ENCODE peak calls at places on chromosomes 4 and X, in four cellular contexts. One of them, this sample, is unnamed.

GRCh38 chr4:127708985-127709384 is 21.2 kb upstream of the SLC25A31 start:
- DNase-seq in HCT116: peak
- DNase-seq in HepG2: peak
- DNase-seq in K562: no peak
- DNase-seq in this sample: no peak

GRCh38 chr4:5420266-5420665 is 288.1 kb downstream of the EVC2 start:
- DNase-seq in HepG2: no peak
- DNase-seq in K562: no peak
- DNase-seq in HCT116: no peak
- DNase-seq in this sample: no peak

GRCh38 chr4:146389561-146389960 is 132.2 kb downstream of the SLC10A7 start:
- DNase-seq in K562: no peak
- DNase-seq in HepG2: no peak
- DNase-seq in HCT116: no peak
- DNase-seq in this sample: no peak

GRCh38 chrX:151552721-151553120 is 10.8 kb upstream of the PASD1 start:
- DNase-seq in K562: no peak
- DNase-seq in HCT116: no peak
- DNase-seq in HepG2: no peak
- DNase-seq in this sample: no peak

GRCh38 chr4:1808851-1809753 is 16.0 kb downstream of the FGFR3 start:
- DNase-seq in HCT116: no peak
- DNase-seq in HepG2: no peak
- DNase-seq in K562: no peak
- DNase-seq in this sample: no peak

GRCh38 chr4:146224331-146224966 is 10.1 kb downstream of the REELD1 start:
- DNase-seq in HCT116: no peak
- DNase-seq in HepG2: no peak
- DNase-seq in K562: no peak
- DNase-seq in this sample: no peak

GRCh38 chr4:105714071-105714521 is 5.5 kb downstream of the GSTCD start:
- DNase-seq in HCT116: no peak
- DNase-seq in HepG2: no peak
- DNase-seq in K562: no peak
- DNase-seq in this sample: no peak

GRCh38 chrX:16559206-16559619 is 90.7 kb upstream of the S100G start:
- DNase-seq in HCT116: no peak
- DNase-seq in HepG2: no peak
- DNase-seq in K562: no peak
- DNase-seq in this sample: no peak

GRCh38 chr4:102169345-102169744 is 175.9 kb downstream of the SLC39A8 start:
- DNase-seq in HepG2: no peak
- DNase-seq in K562: no peak
- DNase-seq in HCT116: no peak
- DNase-seq in this sample: peak

GRCh38 chrX:80223922-80224579 is 196.2 kb upstream of the TENT5D start:
- DNase-seq in HCT116: no peak
- DNase-seq in K562: no peak
- DNase-seq in HepG2: no peak
- DNase-seq in this sample: peak

GRCh38 chr4:38308728-38309315 is 348.6 kb downstream of the PTTG2 start:
- DNase-seq in K562: no peak
- DNase-seq in HCT116: no peak
- DNase-seq in HepG2: no peak
- DNase-seq in this sample: no peak

GRCh38 chrX:52346462-52347165 is 22.2 kb upstream of the XAGE2 start:
- DNase-seq in HepG2: no peak
- DNase-seq in HCT116: peak
- DNase-seq in K562: peak
- DNase-seq in this sample: no peak

GRCh38 chrX:38881727-38882126 is 80.5 kb downstream of the MID1IP1 start:
- DNase-seq in HepG2: no peak
- DNase-seq in HCT116: no peak
- DNase-seq in K562: no peak
- DNase-seq in this sample: no peak

GRCh38 chrX:136650811-136651210 is 2.9 kb downstream of the CD40LG start:
- DNase-seq in HepG2: no peak
- DNase-seq in HCT116: no peak
- DNase-seq in K562: no peak
- DNase-seq in this sample: no peak

GRCh38 chr4:185567828-185568442 is 32.6 kb upstream of the PDLIM3 start:
- DNase-seq in HCT116: no peak
- DNase-seq in HepG2: peak
- DNase-seq in K562: no peak
- DNase-seq in this sample: no peak

GRCh38 chrX:133335027-133335426 is 80.3 kb downstream of the GPC4 start:
- DNase-seq in HepG2: no peak
- DNase-seq in HCT116: no peak
- DNase-seq in K562: peak
- DNase-seq in this sample: peak

GRCh38 chr4:174120446-174121142 is 162.9 kb downstream of the FBXO8 start:
- DNase-seq in HCT116: peak
- DNase-seq in HepG2: peak
- DNase-seq in K562: peak
- DNase-seq in this sample: peak

GRCh38 chrX:137166591-137166990 is 132.8 kb upstream of the GPR101 start:
- DNase-seq in K562: peak
- DNase-seq in HCT116: no peak
- DNase-seq in HepG2: no peak
- DNase-seq in this sample: peak

GRCh38 chr4:86558799-86559198 is 35.3 kb upstream of the PTPN13 start:
- DNase-seq in HCT116: no peak
- DNase-seq in HepG2: no peak
- DNase-seq in K562: no peak
- DNase-seq in this sample: no peak

GRCh38 chrX:19127649-19128168 is 5.4 kb upstream of the ADGRG2 start:
- DNase-seq in HepG2: no peak
- DNase-seq in K562: no peak
- DNase-seq in HCT116: no peak
- DNase-seq in this sample: no peak

GRCh38 chr4:17595471-17596005 is 18.5 kb downstream of the LAP3 start:
- DNase-seq in HepG2: no peak
- DNase-seq in K562: no peak
- DNase-seq in HCT116: no peak
- DNase-seq in this sample: no peak

GRCh38 chr4:99624141-99624719 is 33.4 kb downstream of the C4orf54 start:
- DNase-seq in HepG2: no peak
- DNase-seq in K562: no peak
- DNase-seq in HCT116: no peak
- DNase-seq in this sample: no peak

GRCh38 chr4:184345573-184345922 is 127.9 kb upstream of the ENPP6 start:
- DNase-seq in HepG2: no peak
- DNase-seq in HCT116: no peak
- DNase-seq in K562: peak
- DNase-seq in this sample: no peak

GRCh38 chr4:86935499-86935832 is 655 bp downstream of the AFF1 start:
- DNase-seq in HCT116: no peak
- DNase-seq in HepG2: no peak
- DNase-seq in K562: peak
- DNase-seq in this sample: peak

GRCh38 chr4:139528377-139529005 is 27.5 kb downstream of the SETD7 start:
- DNase-seq in HepG2: no peak
- DNase-seq in K562: no peak
- DNase-seq in HCT116: no peak
- DNase-seq in this sample: no peak

GRCh38 chrX:9466115-9466495 is 1.2 kb downstream of the TBL1X start:
- DNase-seq in K562: peak
- DNase-seq in HepG2: no peak
- DNase-seq in HCT116: no peak
- DNase-seq in this sample: peak

GRCh38 chrX:56216332-56216731 is 15.8 kb upstream of the KLF8 start:
- DNase-seq in K562: no peak
- DNase-seq in HepG2: no peak
- DNase-seq in HCT116: no peak
- DNase-seq in this sample: no peak
- TF ChIP-seq REST in K562: no peak
- TF ChIP-seq REST in HepG2: no peak
- TF ChIP-seq REST in HCT116: no peak
- TF ChIP-seq REST in this sample: no peak

DNA sequence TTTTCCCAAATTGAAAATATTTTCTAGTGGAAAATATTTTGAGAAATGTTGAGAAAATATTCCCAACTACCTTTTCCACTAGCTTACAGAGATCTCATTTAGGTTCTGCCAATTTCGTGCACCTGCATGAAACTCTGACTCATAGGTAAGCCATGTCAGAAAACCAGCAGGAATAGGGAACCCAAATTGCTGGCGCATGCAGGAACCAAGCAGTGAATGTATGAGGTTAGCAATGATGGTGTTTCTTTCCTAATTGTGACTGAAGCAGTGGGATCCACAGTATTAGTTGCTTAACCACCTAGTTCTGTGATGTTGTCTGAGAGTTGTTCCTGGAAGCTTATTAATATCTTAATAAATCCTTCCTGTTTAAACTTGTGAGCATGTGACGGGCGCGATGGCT is 381.0 kb upstream of the TRAM1L1 start:
- DNase-seq in HCT116: no peak
- DNase-seq in HepG2: no peak
- DNase-seq in K562: no peak
- DNase-seq in this sample: no peak
- TF ChIP-seq ELF1 in HCT116: no peak
- TF ChIP-seq ELF1 in HepG2: no peak
- TF ChIP-seq ELF1 in K562: no peak
- TF ChIP-seq ELF1 in this sample: no peak

GRCh38 chrX:53684415-53685192 is 1.9 kb downstream of the HUWE1 start:
- DNase-seq in HCT116: no peak
- DNase-seq in HepG2: no peak
- DNase-seq in K562: no peak
- DNase-seq in this sample: no peak
- TF ChIP-seq REST in HCT116: no peak
- TF ChIP-seq REST in HepG2: no peak
- TF ChIP-seq REST in K562: no peak
- TF ChIP-seq REST in this sample: no peak

GRCh38 chrX:130728208-130728607 is 174.8 kb downstream of the ENOX2 start:
- DNase-seq in HepG2: no peak
- DNase-seq in K562: no peak
- DNase-seq in HCT116: no peak
- DNase-seq in this sample: no peak
- TF ChIP-seq ELF1 in HepG2: no peak
- TF ChIP-seq ELF1 in K562: no peak
- TF ChIP-seq ELF1 in HCT116: no peak
- TF ChIP-seq ELF1 in this sample: no peak

GRCh38 chr4:136637071-136637777 is 895.1 kb downstream of the PCDH18 start:
- DNase-seq in HCT116: peak
- DNase-seq in K562: peak
- DNase-seq in HepG2: peak
- DNase-seq in this sample: peak
- TF ChIP-seq REST in HCT116: no peak
- TF ChIP-seq REST in K562: no peak
- TF ChIP-seq REST in HepG2: no peak
- TF ChIP-seq REST in this sample: no peak

DNA sequence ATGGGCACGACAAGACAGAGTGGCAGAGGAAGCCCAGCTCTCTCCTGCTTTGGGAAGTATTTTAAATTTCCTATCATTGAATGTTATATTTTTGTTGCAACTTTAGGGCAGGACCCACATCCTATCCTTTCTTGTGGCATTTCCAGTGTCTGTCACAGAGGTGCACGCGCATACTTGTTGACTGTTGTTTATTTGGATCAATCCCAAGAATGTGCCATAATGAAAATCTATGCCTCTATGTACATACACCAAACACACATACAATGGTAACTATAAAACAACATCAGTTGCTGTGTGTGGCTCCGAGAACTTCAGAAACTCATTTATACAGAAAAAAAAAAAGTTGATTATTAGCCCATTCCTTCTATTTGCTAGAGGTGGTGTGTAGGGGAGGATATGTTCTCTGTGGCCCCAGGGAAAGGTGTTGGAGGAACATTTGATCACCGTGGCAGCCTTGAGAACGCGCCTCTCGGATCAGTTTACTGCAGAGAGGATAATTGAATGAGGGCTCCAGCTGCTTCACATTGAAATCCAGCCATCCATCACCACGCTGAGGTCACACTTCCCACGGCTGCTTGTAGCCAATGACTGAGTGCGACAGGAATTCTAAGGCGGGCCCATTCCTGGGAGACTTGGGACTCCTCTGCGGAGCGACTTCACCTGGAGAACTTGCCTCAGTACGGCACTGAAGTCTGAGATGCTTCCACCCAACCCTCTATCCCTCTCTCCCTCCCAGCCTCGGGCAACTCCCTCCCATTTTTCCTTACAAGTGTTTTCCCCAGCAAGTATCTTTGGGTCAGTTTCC is 19.6 kb downstream of the SMPX start:
- DNase-seq in HCT116: no peak
- DNase-seq in K562: no peak
- DNase-seq in HepG2: no peak
- DNase-seq in this sample: no peak
- TF ChIP-seq ELF1 in HCT116: no peak
- TF ChIP-seq ELF1 in K562: no peak
- TF ChIP-seq ELF1 in HepG2: no peak
- TF ChIP-seq ELF1 in this sample: no peak

DNA sequence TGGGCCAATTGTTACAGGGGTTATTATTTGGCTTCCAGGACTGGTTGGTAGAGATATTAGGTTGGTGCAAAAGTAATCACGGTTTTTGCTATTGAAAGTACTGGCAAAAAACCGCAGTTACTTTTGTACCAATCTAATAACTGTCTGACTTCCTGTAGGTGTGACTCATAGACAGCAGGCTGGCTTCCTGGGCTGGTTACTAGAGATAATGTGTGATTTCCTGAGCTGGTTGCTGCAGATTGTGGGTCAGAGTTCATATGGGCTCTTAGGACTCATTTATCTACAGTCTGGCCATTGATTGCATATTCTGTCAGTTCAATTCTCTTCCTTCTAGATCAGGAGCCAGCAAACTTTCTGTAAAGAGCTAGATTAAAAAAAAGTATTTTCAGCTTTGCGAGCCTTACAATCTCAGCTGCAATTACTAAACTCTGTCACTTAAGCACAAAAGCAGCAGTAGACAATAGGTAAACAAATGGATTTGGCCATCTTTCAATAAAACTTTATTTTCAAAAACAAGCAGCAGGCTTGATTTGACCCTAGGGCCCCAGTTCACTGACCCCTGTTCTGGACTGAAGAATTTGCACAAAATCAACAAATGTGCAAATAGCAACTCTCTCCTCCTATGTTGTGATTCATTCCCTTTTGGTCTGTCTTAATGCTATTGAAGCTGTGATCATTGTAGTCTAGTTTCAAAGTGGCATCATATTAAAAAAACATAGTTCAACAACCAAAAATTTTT is 50.8 kb upstream of the BOD1L1 start:
- DNase-seq in HCT116: no peak
- DNase-seq in K562: peak
- DNase-seq in HepG2: no peak
- DNase-seq in this sample: no peak
- TF ChIP-seq REST in HCT116: no peak
- TF ChIP-seq REST in K562: no peak
- TF ChIP-seq REST in HepG2: no peak
- TF ChIP-seq REST in this sample: no peak

This sample was measured in SK-N-SH.